ENCODE peak calls at places on chromosome 16, in four cellular contexts. L is tibial nerve, T is keratinocyte, E is psoas muscle. K is an unnamed sample.

GRCh38 chr16:30473231-30474061 is 904 bp downstream of the ITGAL start:
- DNase-seq in L (no peak), T (no peak), E (no peak), K (no peak)

GRCh38 chr16:19228057-19228456 is 57.5 kb upstream of the CLEC19A start:
- DNase-seq in L (no peak), T (no peak), E (no peak), K (no peak)

GRCh38 chr16:27235055-27235937 is 32.0 kb downstream of the KDM8 start:
- DNase-seq in L (peak), T (peak), E (peak), K (peak)

GRCh38 chr16:30884760-30885159 is 9.1 kb downstream of the BCL7C start:
- DNase-seq in L (no peak), T (no peak), E (no peak), K (no peak)

GRCh38 chr16:3099732-3100499 is 822 bp upstream of the ZSCAN10 start:
- DNase-seq in L (peak), T (peak), E (peak), K (peak)

GRCh38 chr16:21023509-21024202 is 123.1 kb downstream of the LYRM1 start:
- DNase-seq in L (no peak), T (no peak), E (no peak), K (no peak)

GRCh38 chr16:85829751-85830445 is 30.4 kb downstream of the COX4I1 start:
- DNase-seq in L (peak), T (no peak), E (peak), K (no peak)

GRCh38 chr16:51290410-51290809 is 139.3 kb upstream of the SALL1 start:
- DNase-seq in L (no peak), T (no peak), E (no peak), K (no peak)

GRCh38 chr16:4936991-4937781 is at the start of gene PPL:
- DNase-seq in L (peak), T (no peak), E (peak), K (no peak)

GRCh38 chr16:86791287-86792074 is 213.1 kb downstream of the FOXL1 start:
- DNase-seq in L (no peak), T (no peak), E (no peak), K (no peak)

GRCh38 chr16:86491643-86492030 is 18.7 kb upstream of the FOXF1 start:
- DNase-seq in L (no peak), T (no peak), E (no peak), K (no peak)

GRCh38 chr16:82016268-82016667 is 5.0 kb upstream of the SDR42E1 start:
- DNase-seq in L (peak), T (no peak), E (no peak), K (no peak)

GRCh38 chr16:3095869-3096268 is 3.2 kb downstream of the ZSCAN10 start:
- DNase-seq in L (no peak), T (no peak), E (no peak), K (no peak)

GRCh38 chr16:10852948-10853347 is 24.1 kb upstream of the CIITA start:
- DNase-seq in L (no peak), T (no peak), E (no peak), K (no peak)

GRCh38 chr16:86470964-86471363 is 39.4 kb upstream of the FOXF1 start:
- DNase-seq in L (no peak), T (no peak), E (no peak), K (no peak)

GRCh38 chr16:65916995-65917394 is 449.5 kb upstream of the CDH5 start:
- DNase-seq in L (no peak), T (no peak), E (no peak), K (no peak)

GRCh38 chr16:49601541-49601940 is 227.9 kb downstream of the C16orf78 start:
- DNase-seq in L (no peak), T (no peak), E (no peak), K (no peak)

GRCh38 chr16:11799509-11800384 is 2.7 kb upstream of the ZC3H7A start:
- DNase-seq in L (no peak), T (no peak), E (no peak), K (no peak)

GRCh38 chr16:3822366-3823045 is 58.0 kb downstream of the CREBBP start:
- DNase-seq in L (no peak), T (no peak), E (peak), K (no peak)

GRCh38 chr16:7597677-7598076 is 265.0 kb downstream of the RBFOX1 start:
- DNase-seq in L (no peak), T (no peak), E (no peak), K (no peak)

GRCh38 chr16:81513204-81514040 is 68.8 kb downstream of the CMIP start:
- DNase-seq in L (peak), T (no peak), E (peak), K (no peak)

GRCh38 chr16:17277981-17278381 is 192.8 kb downstream of the XYLT1 start:
- DNase-seq in L (no peak), T (no peak), E (no peak), K (no peak)
- H3K27ac ChIP-seq in L (no peak), T (no peak), E (no peak), K (no peak)

GRCh38 chr16:52611817-52612673 is 65.1 kb upstream of the TOX3 start:
- DNase-seq in L (no peak), T (no peak), E (no peak), K (no peak)
- H3K27ac ChIP-seq in L (no peak), T (no peak), E (no peak), K (no peak)

DNA sequence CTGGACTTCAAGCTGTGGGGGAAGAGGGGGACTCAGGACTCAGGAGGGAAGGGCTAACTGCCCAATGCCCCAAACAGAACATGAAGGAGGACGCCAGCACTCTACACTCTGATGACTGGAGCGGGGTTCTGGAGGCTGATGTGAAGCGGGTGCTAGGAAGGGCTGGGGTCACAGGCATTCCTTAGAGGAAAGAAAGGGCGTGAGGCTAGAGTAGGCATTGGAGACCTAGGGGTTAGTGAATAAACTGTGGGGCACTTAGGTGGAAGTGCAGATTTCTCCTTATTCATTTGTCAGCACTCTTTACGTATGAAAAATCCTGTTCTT is 760 bp upstream of the LMF1 start:
- DNase-seq in L (no peak), T (no peak), E (no peak), K (no peak)
- H3K27ac ChIP-seq in L (peak), T (no peak), E (no peak), K (no peak)

GRCh38 chr16:22031483-22032083 is 23.7 kb downstream of the MOSMO start:
- DNase-seq in L (no peak), T (no peak), E (no peak), K (no peak)

GRCh38 chr16:22034503-22034902 is 26.6 kb downstream of the MOSMO start:
- DNase-seq in L (no peak), T (no peak), E (no peak), K (no peak)

GRCh38 chr16:22027633-22028032 is 19.7 kb downstream of the MOSMO start:
- DNase-seq in L (no peak), T (no peak), E (no peak), K (no peak)

GRCh38 chr16:22030087-22030812 is 22.3 kb downstream of the MOSMO start:
- DNase-seq in L (no peak), T (no peak), E (no peak), K (no peak)

GRCh38 chr16:22029632-22030031 is 21.7 kb downstream of the MOSMO start:
- DNase-seq in L (no peak), T (no peak), E (no peak), K (no peak)
- H3K27ac ChIP-seq in L (no peak), T (no peak), E (no peak), K (peak)

GRCh38 chr16:57476546-57477410 is 9.5 kb downstream of the DOK4 start:
- DNase-seq in L (no peak), T (no peak), E (no peak), K (no peak)
- H3K27ac ChIP-seq in L (no peak), T (no peak), E (no peak), K (no peak)

GRCh38 chr16:84174396-84174795 is 12.5 kb downstream of the TAF1C start:
- DNase-seq in L (no peak), T (no peak), E (no peak), K (no peak)

GRCh38 chr16:84177740-84178070 is 9.2 kb downstream of the TAF1C start:
- DNase-seq in L (no peak), T (no peak), E (no peak), K (no peak)

GRCh38 chr16:84175351-84176081 is 11.3 kb downstream of the TAF1C start:
- DNase-seq in L (peak), T (no peak), E (peak), K (no peak)

GRCh38 chr16:84178146-84178765 is 8.6 kb downstream of the TAF1C start:
- DNase-seq in L (no peak), T (no peak), E (no peak), K (no peak)

DNA sequence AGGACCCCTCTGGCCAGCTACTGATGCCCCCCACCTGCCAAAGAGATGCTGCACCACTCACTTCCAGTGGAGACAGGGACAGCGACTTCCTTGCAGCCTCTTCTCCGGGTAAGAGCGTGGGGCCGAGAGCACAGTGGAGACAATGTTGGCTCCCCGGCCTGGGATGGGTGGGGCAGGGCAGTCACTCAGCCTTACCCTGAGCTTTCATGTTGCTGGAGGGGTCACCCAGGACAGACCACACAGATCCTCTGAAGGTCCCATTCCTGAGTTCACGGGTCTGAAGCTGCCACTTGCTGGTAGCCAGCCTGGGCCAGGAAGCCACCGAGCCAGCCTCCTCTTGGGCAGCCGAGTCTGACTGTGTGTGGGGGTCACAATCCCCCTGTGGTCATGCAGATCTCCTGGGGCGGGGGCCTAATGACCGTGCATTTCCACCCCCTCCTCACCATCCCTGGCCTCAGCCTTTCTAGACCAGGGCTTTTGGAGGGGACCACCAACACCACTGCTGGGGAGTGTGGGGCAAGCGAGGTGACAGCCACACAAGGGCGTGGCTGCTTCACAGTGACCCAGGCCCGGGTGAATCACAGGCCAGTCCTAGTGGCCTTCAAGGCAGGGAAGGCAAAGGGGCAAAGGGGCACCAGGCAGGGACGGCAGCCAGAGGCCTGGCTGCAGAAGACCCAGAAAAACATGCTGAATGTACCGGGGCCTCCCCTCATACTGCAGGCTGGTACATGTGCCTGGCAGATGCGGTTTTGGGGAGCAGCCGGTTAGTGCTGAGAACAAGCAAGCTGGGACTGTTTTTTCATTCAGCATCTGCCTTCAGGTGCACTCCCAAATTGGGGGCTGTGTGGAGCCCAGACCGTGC is 10.4 kb downstream of the TAF1C start:
- DNase-seq in L (no peak), T (no peak), E (no peak), K (no peak)
- H3K27ac ChIP-seq in L (peak), T (peak), E (peak), K (peak)

GRCh38 chr16:68759062-68759461 is 22.0 kb downstream of the CDH1 start:
- DNase-seq in L (no peak), T (no peak), E (no peak), K (no peak)

GRCh38 chr16:68752602-68753001 is 15.5 kb downstream of the CDH1 start:
- DNase-seq in L (no peak), T (no peak), E (no peak), K (no peak)

GRCh38 chr16:68754117-68754792 is 17.2 kb downstream of the CDH1 start:
- DNase-seq in L (no peak), T (no peak), E (no peak), K (no peak)

GRCh38 chr16:68760671-68761275 is 23.7 kb downstream of the CDH1 start:
- DNase-seq in L (no peak), T (peak), E (no peak), K (peak)

DNA sequence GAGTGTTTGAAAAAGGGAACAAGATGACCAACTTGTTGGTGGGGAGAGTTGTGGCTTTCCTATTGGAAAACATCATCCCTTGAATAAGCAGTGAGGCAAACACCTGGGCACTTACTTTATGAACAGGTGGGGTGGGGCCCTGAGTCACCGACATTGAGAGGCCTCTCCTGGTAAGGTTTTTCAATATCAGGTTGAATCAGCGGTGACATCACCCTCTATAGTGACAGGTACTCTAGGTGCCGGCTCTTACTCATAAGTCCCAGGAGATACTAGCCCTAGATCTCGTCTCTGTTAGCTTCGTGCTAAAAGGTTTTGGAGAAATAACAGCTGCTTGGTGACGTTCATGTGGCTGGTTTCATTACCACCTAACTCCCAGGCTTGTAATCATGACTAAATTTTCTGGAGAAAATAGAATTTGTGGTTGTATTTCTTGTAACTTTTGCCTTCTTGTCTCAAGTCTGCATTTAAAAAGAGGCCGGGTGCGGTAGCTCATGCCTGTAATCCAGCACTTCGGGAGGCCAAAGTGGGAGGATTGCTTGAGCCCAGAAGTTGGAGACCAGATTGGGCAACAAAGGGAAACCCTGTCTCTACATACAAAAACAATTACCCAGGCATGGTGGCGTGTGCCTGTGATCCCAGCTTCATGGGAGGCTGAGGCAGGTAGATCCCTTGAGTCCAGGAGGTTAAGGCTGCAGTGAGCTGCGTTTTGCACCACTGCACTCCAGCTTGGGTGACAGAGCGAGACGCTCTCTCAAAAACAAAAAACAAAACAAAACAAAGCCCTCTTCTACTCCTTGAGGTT is 19.4 kb downstream of the CDH1 start:
- DNase-seq in L (no peak), T (peak), E (no peak), K (peak)
- H3K27ac ChIP-seq in L (no peak), T (peak), E (no peak), K (peak)

DNA sequence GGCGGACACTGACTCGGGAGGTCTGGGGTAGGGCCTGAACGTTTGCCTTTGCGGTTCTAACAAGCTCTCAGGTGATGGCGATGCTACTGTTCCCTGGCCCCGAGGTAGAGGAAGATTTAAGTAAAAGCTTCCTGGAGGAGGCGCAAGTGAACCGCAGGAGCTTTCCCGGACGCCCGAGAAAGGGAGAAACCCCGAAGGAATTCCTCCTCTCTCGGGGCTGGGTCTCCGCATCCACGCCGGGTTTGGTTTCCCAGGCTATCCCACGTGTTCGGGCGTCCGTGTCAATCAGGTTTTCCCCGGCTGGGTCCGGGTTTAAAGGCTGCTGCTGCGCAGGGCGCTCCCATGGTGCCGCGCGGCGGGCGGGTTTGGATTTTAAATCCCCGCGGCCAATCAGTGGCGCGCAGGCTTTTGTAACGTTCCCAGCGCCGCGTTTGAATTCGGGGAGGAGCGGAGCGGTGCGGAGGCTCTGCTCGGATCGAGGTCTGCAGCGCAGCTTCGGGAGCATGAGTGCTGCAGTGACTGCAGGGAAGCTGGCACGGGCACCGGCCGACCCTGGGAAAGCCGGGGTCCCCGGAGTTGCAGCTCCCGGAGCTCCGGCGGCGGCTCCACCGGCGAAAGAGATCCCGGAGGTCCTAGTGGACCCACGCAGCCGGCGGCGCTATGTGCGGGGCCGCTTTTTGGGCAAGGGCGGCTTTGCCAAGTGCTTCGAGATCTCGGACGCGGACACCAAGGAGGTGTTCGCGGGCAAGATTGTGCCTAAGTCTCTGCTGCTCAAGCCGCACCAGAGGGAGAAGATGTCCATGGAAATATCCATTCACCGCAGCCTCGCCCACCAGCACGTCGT is at the start of gene PLK1:
- DNase-seq in L (peak), T (no peak), E (peak), K (peak)
- H3K27ac ChIP-seq in L (no peak), T (peak), E (no peak), K (peak)

DNA sequence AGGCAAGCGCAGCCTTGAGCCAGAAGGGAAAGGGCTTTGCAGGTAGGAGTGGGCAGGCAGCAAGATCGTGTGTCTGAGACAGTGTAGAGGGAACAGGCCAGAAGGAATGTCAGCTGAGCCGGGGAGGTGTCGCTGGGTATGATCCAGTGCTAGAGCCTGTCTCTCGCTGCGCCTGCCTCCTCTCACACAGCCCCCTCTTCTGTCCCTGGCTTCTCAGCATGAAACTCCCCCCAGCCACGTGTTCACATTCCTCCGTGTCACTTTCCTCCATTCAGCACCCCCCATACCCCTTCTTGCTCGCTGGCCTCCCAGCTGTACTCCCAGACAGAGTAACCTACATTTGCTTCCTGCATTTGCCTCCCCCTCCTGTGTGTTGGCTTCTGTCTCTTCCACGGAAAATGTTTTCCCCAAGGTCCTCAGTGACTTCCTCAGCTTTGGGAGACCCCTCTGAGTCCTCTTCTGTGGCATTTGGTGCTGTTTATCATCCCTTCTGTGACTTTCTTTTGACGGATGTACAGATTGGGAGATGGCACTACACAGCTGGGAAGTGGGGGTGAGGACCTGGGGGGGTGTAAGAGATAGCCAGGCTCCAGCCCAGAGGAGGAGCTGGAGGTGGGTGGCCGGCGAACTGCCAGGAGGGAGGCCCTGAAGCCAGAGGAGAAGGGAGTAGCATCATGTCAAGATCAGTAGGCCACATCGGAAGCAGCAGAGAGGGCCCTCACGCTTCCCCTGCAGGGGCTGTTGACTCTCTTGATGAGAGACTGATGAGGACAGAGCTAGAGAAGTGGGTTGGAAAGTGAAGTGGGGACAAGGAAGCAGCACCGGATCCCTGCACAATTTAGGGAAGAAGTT is 19.2 kb downstream of the SGF29 start:
- DNase-seq in L (no peak), T (no peak), E (no peak), K (no peak)
- H3K27ac ChIP-seq in L (no peak), T (no peak), E (peak), K (no peak)

GRCh38 chr16:58685084-58685449 is 497 bp upstream of the SLC38A7 start:
- DNase-seq in L (no peak), T (no peak), E (no peak), K (no peak)
- H3K27ac ChIP-seq in L (peak), T (no peak), E (peak), K (no peak)

K was measured in epithelial cell of prostate.